ENCODE peak calls at places on chromosome 16, in five cellular contexts. One of them, this sample, is unnamed.

GRCh38 chr16:89921699-89922476 is 1.3 kb upstream of the TUBB3 start:
- DNase-seq in CD4-positive, CD25-positive, alpha-beta regulatory T cell: no peak
- DNase-seq in HL-60: no peak
- DNase-seq in mesendoderm: peak; percentile 93
- DNase-seq in A673: peak; percentile 82
- DNase-seq in this sample: no peak

GRCh38 chr16:69871708-69872107 is 79.4 kb upstream of the CLEC18A start:
- DNase-seq in CD4-positive, CD25-positive, alpha-beta regulatory T cell: no peak
- DNase-seq in HL-60: no peak
- DNase-seq in mesendoderm: no peak
- DNase-seq in A673: no peak
- DNase-seq in this sample: no peak

GRCh38 chr16:87241135-87241771 is 75.9 kb downstream of the C16orf95 start:
- DNase-seq in CD4-positive, CD25-positive, alpha-beta regulatory T cell: no peak
- DNase-seq in HL-60: no peak
- DNase-seq in mesendoderm: no peak
- DNase-seq in A673: no peak
- DNase-seq in this sample: no peak

GRCh38 chr16:48384305-48384981 is 770 bp downstream of the SIAH1 start:
- DNase-seq in CD4-positive, CD25-positive, alpha-beta regulatory T cell: peak; percentile 20
- DNase-seq in HL-60: no peak
- DNase-seq in mesendoderm: peak; percentile 66
- DNase-seq in A673: peak; percentile 43
- DNase-seq in this sample: no peak

GRCh38 chr16:89720520-89720858 is 209 bp downstream of the VPS9D1 start:
- DNase-seq in CD4-positive, CD25-positive, alpha-beta regulatory T cell: no peak
- DNase-seq in HL-60: no peak
- DNase-seq in mesendoderm: peak; percentile 52
- DNase-seq in A673: no peak
- DNase-seq in this sample: no peak

GRCh38 chr16:57609541-57610401 is 18.7 kb upstream of the ADGRG1 start:
- DNase-seq in CD4-positive, CD25-positive, alpha-beta regulatory T cell: peak; percentile 63
- DNase-seq in HL-60: no peak
- DNase-seq in mesendoderm: no peak
- DNase-seq in A673: no peak
- DNase-seq in this sample: peak; percentile 90

GRCh38 chr16:47694543-47694942 is 233.4 kb downstream of the PHKB start:
- DNase-seq in CD4-positive, CD25-positive, alpha-beta regulatory T cell: no peak
- DNase-seq in HL-60: no peak
- DNase-seq in mesendoderm: peak; percentile 49
- DNase-seq in A673: no peak
- DNase-seq in this sample: no peak

GRCh38 chr16:20323591-20324117 is 3.7 kb downstream of the GP2 start:
- DNase-seq in CD4-positive, CD25-positive, alpha-beta regulatory T cell: no peak
- DNase-seq in HL-60: no peak
- DNase-seq in mesendoderm: no peak
- DNase-seq in A673: no peak
- DNase-seq in this sample: no peak

GRCh38 chr16:30030011-30030685 is 923 bp downstream of the TLCD3B start:
- DNase-seq in CD4-positive, CD25-positive, alpha-beta regulatory T cell: no peak
- DNase-seq in HL-60: no peak
- DNase-seq in mesendoderm: no peak
- DNase-seq in A673: no peak
- DNase-seq in this sample: no peak

GRCh38 chr16:30033270-30033669 is 2.2 kb upstream of the TLCD3B start:
- DNase-seq in CD4-positive, CD25-positive, alpha-beta regulatory T cell: no peak
- DNase-seq in HL-60: no peak
- DNase-seq in mesendoderm: no peak
- DNase-seq in A673: no peak
- DNase-seq in this sample: peak; percentile 52

GRCh38 chr16:30031477-30031918 is 427 bp upstream of the TLCD3B start:
- DNase-seq in CD4-positive, CD25-positive, alpha-beta regulatory T cell: no peak
- DNase-seq in HL-60: no peak
- DNase-seq in mesendoderm: no peak
- DNase-seq in A673: no peak
- DNase-seq in this sample: no peak

GRCh38 chr16:30032083-30032819 is 1.2 kb upstream of the TLCD3B start:
- DNase-seq in CD4-positive, CD25-positive, alpha-beta regulatory T cell: peak; percentile 62
- DNase-seq in HL-60: no peak
- DNase-seq in mesendoderm: peak; percentile 91
- DNase-seq in A673: peak; percentile 85
- DNase-seq in this sample: peak; percentile 46

DNA sequence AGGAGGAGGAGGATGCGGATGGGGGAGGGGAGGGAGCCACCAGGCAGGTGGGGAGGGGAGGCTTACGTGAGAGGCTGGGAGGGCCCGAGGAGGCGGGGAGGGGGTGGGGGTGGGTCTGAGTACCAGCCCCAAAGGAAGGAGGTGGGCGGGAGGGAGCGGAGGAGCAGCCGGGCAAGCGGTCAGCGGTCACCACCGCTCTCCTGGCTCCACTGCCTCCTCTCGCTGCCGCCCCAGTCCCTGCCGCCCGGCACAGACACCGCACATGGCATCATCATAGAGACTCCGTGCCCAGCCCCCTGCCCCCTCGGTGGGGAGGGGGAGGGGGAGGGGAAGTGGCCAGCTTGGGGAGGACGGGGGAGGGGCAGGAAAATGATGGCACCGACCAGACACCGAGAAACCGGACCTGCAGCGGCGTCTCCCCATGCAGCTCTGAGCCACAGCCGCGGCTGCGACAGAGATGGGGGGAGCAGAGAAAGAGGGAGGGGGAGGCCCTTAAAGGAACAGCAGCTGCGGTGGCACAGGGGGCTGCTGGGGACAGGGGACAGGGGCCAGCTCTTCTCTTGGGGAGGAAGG is at the start of gene TLCD3B:
- DNase-seq in CD4-positive, CD25-positive, alpha-beta regulatory T cell: no peak
- DNase-seq in HL-60: no peak
- DNase-seq in mesendoderm: peak; percentile 58
- DNase-seq in A673: no peak
- DNase-seq in this sample: no peak
- H3K4me3 ChIP-seq in CD4-positive, CD25-positive, alpha-beta regulatory T cell: no peak within 1 kb of the TSS
- H3K4me3 ChIP-seq in HL-60: no peak within 1 kb of the TSS
- H3K4me3 ChIP-seq in mesendoderm: peak within 1 kb of the TSS; percentile 16
- H3K4me3 ChIP-seq in A673: peak within 1 kb of the TSS; percentile 39
- H3K4me3 ChIP-seq in this sample: no peak within 1 kb of the TSS

DNA sequence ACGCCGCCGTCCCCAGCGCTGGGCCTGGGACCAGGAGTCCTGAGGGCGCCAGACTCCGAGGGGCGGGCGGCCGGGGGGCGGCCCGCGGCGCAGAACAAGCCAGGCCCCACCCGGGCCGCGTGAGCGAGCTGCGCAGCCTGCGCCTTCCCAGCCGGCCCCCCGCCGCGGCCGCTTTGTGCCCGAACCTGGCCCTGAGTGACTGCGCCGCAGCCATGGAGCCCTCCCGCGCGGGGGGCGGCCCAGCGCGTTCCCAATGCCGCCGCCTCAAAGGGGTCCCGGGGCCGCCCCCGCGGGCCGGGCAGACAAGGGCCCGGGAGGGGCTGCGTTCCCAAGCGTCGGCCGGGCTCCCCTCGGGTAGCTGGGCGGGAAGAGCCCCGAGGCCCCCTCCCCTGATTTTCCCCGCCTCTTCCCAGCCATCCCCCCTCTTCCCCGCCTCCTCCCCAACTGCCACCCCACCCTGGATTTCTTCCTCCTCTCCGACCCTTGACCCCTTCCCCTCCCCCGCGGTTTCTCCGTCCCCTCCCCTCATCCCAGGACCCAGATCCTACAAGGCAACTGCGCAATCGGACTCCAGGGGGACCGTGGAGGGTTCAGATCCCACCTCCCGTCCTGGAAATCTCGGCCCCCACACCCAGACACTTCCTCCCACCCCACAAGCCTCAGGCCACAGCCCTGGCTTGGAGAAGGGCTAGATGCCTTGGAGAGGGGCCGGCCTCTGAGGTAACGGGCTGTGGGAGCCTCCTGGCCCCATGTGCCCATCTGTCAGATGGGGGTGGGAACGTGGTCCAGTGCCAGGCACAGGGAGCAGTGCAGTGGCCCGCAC is 17.1 kb downstream of the ZNF423 start:
- DNase-seq in CD4-positive, CD25-positive, alpha-beta regulatory T cell: no peak
- DNase-seq in HL-60: no peak
- DNase-seq in mesendoderm: no peak
- DNase-seq in A673: peak; percentile 61
- DNase-seq in this sample: no peak
- H3K4me3 ChIP-seq in CD4-positive, CD25-positive, alpha-beta regulatory T cell: no peak overlapping the region
- H3K4me3 ChIP-seq in HL-60: no peak overlapping the region
- H3K4me3 ChIP-seq in mesendoderm: no peak overlapping the region
- H3K4me3 ChIP-seq in A673: peak overlapping the region; percentile 28
- H3K4me3 ChIP-seq in this sample: no peak overlapping the region

GRCh38 chr16:4833584-4833983 is 13.5 kb downstream of the GLYR1 start:
- DNase-seq in CD4-positive, CD25-positive, alpha-beta regulatory T cell: no peak
- DNase-seq in HL-60: no peak
- DNase-seq in mesendoderm: no peak
- DNase-seq in A673: no peak
- DNase-seq in this sample: no peak
- H3K4me3 ChIP-seq in CD4-positive, CD25-positive, alpha-beta regulatory T cell: peak overlapping the region; percentile 15
- H3K4me3 ChIP-seq in HL-60: no peak overlapping the region
- H3K4me3 ChIP-seq in mesendoderm: no peak overlapping the region
- H3K4me3 ChIP-seq in A673: no peak overlapping the region
- H3K4me3 ChIP-seq in this sample: no peak overlapping the region

GRCh38 chr16:1762196-1762878 is 9.0 kb downstream of the NME3 start:
- DNase-seq in CD4-positive, CD25-positive, alpha-beta regulatory T cell: no peak
- DNase-seq in HL-60: no peak
- DNase-seq in mesendoderm: no peak
- DNase-seq in A673: no peak
- DNase-seq in this sample: no peak

GRCh38 chr16:1763521-1764511 is 7.5 kb downstream of the NME3 start:
- DNase-seq in CD4-positive, CD25-positive, alpha-beta regulatory T cell: no peak
- DNase-seq in HL-60: no peak
- DNase-seq in mesendoderm: peak; percentile 86
- DNase-seq in A673: peak; percentile 49
- DNase-seq in this sample: no peak

GRCh38 chr16:1762879-1763520 is 8.3 kb downstream of the NME3 start:
- DNase-seq in CD4-positive, CD25-positive, alpha-beta regulatory T cell: no peak
- DNase-seq in HL-60: no peak
- DNase-seq in mesendoderm: no peak
- DNase-seq in A673: no peak
- DNase-seq in this sample: no peak

GRCh38 chr16:1760911-1761310 is 10.4 kb downstream of the NME3 start:
- DNase-seq in CD4-positive, CD25-positive, alpha-beta regulatory T cell: no peak
- DNase-seq in HL-60: no peak
- DNase-seq in mesendoderm: no peak
- DNase-seq in A673: no peak
- DNase-seq in this sample: no peak

DNA sequence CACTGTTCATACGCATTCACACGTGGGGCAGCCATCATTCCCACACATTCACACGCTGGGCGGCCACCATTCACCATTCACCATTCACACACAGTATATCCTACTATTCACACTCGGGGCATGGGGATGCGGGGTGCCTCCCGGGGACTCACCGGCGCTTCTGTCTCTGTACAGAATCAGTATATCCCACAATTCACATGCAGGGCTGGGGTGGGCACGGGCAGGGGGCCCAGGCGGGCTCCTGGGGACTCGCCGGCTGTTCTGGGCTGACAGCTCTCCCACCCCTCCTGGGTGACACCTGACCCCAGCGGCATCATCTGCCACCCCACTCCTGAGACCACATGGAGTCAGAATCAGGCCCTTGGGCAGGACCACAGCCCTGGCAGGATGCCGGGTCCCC is 9.6 kb downstream of the NME3 start:
- DNase-seq in CD4-positive, CD25-positive, alpha-beta regulatory T cell: no peak
- DNase-seq in HL-60: no peak
- DNase-seq in mesendoderm: no peak
- DNase-seq in A673: no peak
- DNase-seq in this sample: no peak
- H3K4me3 ChIP-seq in CD4-positive, CD25-positive, alpha-beta regulatory T cell: no peak overlapping the region
- H3K4me3 ChIP-seq in HL-60: no peak overlapping the region
- H3K4me3 ChIP-seq in mesendoderm: no peak overlapping the region
- H3K4me3 ChIP-seq in A673: no peak overlapping the region
- H3K4me3 ChIP-seq in this sample: no peak overlapping the region

DNA sequence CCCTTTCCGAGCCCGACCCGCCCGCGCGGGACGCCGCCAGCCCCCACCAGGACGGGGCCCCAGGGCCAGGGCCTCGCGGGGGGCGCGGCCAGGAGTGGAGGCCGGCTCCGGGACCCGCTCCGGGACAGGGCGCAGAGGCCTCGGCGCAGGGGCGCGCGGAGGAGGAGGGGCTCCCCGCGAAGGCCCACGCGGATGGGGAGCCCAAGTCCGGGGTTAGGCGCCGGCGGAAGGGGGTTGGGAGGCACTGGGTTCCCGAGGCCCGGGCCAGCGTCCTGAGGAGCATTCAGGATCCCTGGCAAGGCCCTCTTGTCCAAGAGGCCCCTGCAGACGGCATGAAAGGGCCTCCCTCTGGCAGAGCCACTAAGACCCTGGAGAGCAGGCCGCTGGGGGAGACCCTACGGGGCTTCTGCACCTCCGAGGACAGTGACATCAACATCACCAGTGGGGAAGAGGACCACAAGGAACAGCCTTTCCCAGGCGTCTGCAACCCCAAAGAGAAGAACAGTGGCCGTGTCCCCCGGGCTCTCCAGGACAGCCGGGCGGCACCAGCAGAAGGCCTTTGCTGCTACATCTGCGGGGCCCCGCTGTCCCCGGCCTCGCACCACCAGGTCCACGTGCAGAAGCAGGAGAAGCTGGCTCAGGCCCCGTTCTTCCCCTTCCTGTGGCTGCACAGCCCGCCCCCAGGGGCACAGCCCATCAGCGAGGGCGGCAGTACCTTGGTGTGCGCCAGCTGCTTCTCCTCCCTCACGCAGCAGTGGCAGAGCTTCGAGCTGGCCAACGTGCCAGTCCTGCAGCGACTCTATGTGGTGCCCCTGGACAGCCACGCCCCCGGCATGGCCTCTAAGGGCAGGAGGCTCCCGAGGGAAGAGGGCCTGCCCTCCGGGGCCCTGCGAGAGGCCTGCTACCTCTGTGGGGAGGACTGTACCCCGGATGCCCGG is 58.1 kb upstream of the CIBAR2 start:
- DNase-seq in CD4-positive, CD25-positive, alpha-beta regulatory T cell: no peak
- DNase-seq in HL-60: no peak
- DNase-seq in mesendoderm: no peak
- DNase-seq in A673: no peak
- DNase-seq in this sample: no peak
- H3K4me3 ChIP-seq in CD4-positive, CD25-positive, alpha-beta regulatory T cell: no peak overlapping the region
- H3K4me3 ChIP-seq in HL-60: no peak overlapping the region
- H3K4me3 ChIP-seq in mesendoderm: peak overlapping the region; percentile 20
- H3K4me3 ChIP-seq in A673: peak overlapping the region; percentile 53
- H3K4me3 ChIP-seq in this sample: no peak overlapping the region

DNA sequence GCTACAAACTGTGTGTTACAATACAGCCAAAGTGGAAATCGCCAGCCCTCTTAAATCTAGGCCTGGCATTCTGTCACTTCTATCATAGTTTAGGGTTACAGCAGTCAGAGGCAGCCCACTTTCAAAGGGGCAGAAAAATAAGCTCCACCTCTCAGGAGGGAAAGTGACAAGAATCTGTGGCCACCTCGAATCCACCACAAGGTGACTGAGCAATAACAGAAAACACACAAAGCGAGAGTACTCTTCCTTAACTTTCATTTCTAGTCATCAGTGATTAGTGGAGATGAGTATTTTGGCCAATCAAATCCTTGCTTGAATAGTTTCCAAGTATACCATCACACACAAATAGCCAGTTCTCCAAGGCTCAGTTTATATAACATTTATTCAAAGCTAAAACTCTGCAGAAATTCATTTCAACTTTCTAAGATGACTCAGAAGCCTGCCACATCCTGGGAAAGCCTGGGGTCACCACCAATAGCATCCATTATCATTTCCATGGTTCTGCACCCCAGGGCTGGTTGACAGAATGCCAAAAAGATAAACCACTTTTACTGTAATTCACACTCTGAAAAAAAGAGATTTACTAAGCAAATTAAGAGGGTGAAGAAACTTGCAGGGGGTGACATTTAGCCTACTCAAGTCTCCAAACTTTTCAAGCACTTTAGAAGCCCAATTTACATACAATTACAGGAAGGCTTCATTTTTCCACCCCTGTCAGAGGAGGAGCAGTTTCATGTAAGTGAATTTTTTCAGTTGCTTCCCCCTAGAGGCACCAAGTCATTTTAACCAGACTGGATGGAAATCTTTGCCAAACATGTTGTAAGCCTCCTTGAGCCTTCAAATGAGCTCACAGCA is 66.8 kb downstream of the SALL1 start:
- DNase-seq in CD4-positive, CD25-positive, alpha-beta regulatory T cell: no peak
- DNase-seq in HL-60: no peak
- DNase-seq in mesendoderm: peak; percentile 91
- DNase-seq in A673: peak; percentile 85
- DNase-seq in this sample: no peak
- H3K4me3 ChIP-seq in CD4-positive, CD25-positive, alpha-beta regulatory T cell: no peak overlapping the region
- H3K4me3 ChIP-seq in HL-60: no peak overlapping the region
- H3K4me3 ChIP-seq in mesendoderm: no peak overlapping the region
- H3K4me3 ChIP-seq in A673: no peak overlapping the region
- H3K4me3 ChIP-seq in this sample: no peak overlapping the region